ENCODE peak calls at places on chromosome 6, in four cellular contexts. One of them, this sample, is unnamed.

GRCh38 chr6:16184129-16184528 is 54.3 kb upstream of the GMPR start:
- DNase-seq in stimulated activated naive CD4-positive, alpha-beta T cell: no peak
- DNase-seq in memory B cell: no peak
- DNase-seq in activated naive CD4-positive, alpha-beta T cell treated with anti-CD3 and anti-CD28 coated beads, Interleukin-2, amount 50 U/mL, for 16 hours: no peak
- DNase-seq in this sample: no peak

GRCh38 chr6:13378669-13379590 is 50.6 kb upstream of the TBC1D7 start:
- DNase-seq in stimulated activated naive CD4-positive, alpha-beta T cell: no peak
- DNase-seq in memory B cell: no peak
- DNase-seq in activated naive CD4-positive, alpha-beta T cell treated with anti-CD3 and anti-CD28 coated beads, Interleukin-2, amount 50 U/mL, for 16 hours: no peak
- DNase-seq in this sample: no peak

GRCh38 chr6:144888621-144889020 is 603.5 kb downstream of the UTRN start:
- DNase-seq in stimulated activated naive CD4-positive, alpha-beta T cell: no peak
- DNase-seq in memory B cell: no peak
- DNase-seq in activated naive CD4-positive, alpha-beta T cell treated with anti-CD3 and anti-CD28 coated beads, Interleukin-2, amount 50 U/mL, for 16 hours: no peak
- DNase-seq in this sample: no peak

GRCh38 chr6:45650527-45651135 is 272.9 kb upstream of the SUPT3H start:
- DNase-seq in stimulated activated naive CD4-positive, alpha-beta T cell: no peak
- DNase-seq in memory B cell: no peak
- DNase-seq in activated naive CD4-positive, alpha-beta T cell treated with anti-CD3 and anti-CD28 coated beads, Interleukin-2, amount 50 U/mL, for 16 hours: no peak
- DNase-seq in this sample: no peak

GRCh38 chr6:52910091-52910490 is 593 bp upstream of the GSTA3 start:
- DNase-seq in stimulated activated naive CD4-positive, alpha-beta T cell: no peak
- DNase-seq in memory B cell: no peak
- DNase-seq in activated naive CD4-positive, alpha-beta T cell treated with anti-CD3 and anti-CD28 coated beads, Interleukin-2, amount 50 U/mL, for 16 hours: no peak
- DNase-seq in this sample: no peak

GRCh38 chr6:134449781-134450180 is 131.9 kb upstream of the SGK1 start:
- DNase-seq in stimulated activated naive CD4-positive, alpha-beta T cell: no peak
- DNase-seq in memory B cell: no peak
- DNase-seq in activated naive CD4-positive, alpha-beta T cell treated with anti-CD3 and anti-CD28 coated beads, Interleukin-2, amount 50 U/mL, for 16 hours: no peak
- DNase-seq in this sample: no peak

GRCh38 chr6:98924647-98925046 is 23.1 kb downstream of the FBXL4 start:
- DNase-seq in stimulated activated naive CD4-positive, alpha-beta T cell: no peak
- DNase-seq in memory B cell: no peak
- DNase-seq in activated naive CD4-positive, alpha-beta T cell treated with anti-CD3 and anti-CD28 coated beads, Interleukin-2, amount 50 U/mL, for 16 hours: no peak
- DNase-seq in this sample: no peak

GRCh38 chr6:68108243-68108835 is 526.7 kb upstream of the ADGRB3 start:
- DNase-seq in stimulated activated naive CD4-positive, alpha-beta T cell: no peak
- DNase-seq in memory B cell: no peak
- DNase-seq in activated naive CD4-positive, alpha-beta T cell treated with anti-CD3 and anti-CD28 coated beads, Interleukin-2, amount 50 U/mL, for 16 hours: no peak
- DNase-seq in this sample: no peak

GRCh38 chr6:19478992-19479391 is 358.2 kb upstream of the ID4 start:
- DNase-seq in stimulated activated naive CD4-positive, alpha-beta T cell: no peak
- DNase-seq in memory B cell: no peak
- DNase-seq in activated naive CD4-positive, alpha-beta T cell treated with anti-CD3 and anti-CD28 coated beads, Interleukin-2, amount 50 U/mL, for 16 hours: no peak
- DNase-seq in this sample: no peak

GRCh38 chr6:113361014-113361645 is 496.0 kb upstream of the MARCKS start:
- DNase-seq in stimulated activated naive CD4-positive, alpha-beta T cell: no peak
- DNase-seq in memory B cell: no peak
- DNase-seq in activated naive CD4-positive, alpha-beta T cell treated with anti-CD3 and anti-CD28 coated beads, Interleukin-2, amount 50 U/mL, for 16 hours: no peak
- DNase-seq in this sample: no peak

GRCh38 chr6:83311231-83311630 is 118.1 kb downstream of the RWDD2A start:
- DNase-seq in stimulated activated naive CD4-positive, alpha-beta T cell: no peak
- DNase-seq in memory B cell: no peak
- DNase-seq in activated naive CD4-positive, alpha-beta T cell treated with anti-CD3 and anti-CD28 coated beads, Interleukin-2, amount 50 U/mL, for 16 hours: no peak
- DNase-seq in this sample: no peak

GRCh38 chr6:107534762-107535161 is 44.8 kb downstream of the SOBP start:
- DNase-seq in stimulated activated naive CD4-positive, alpha-beta T cell: no peak
- DNase-seq in memory B cell: no peak
- DNase-seq in activated naive CD4-positive, alpha-beta T cell treated with anti-CD3 and anti-CD28 coated beads, Interleukin-2, amount 50 U/mL, for 16 hours: no peak
- DNase-seq in this sample: no peak

GRCh38 chr6:16723833-16724232 is 37.4 kb downstream of the ATXN1 start:
- DNase-seq in stimulated activated naive CD4-positive, alpha-beta T cell: no peak
- DNase-seq in memory B cell: no peak
- DNase-seq in activated naive CD4-positive, alpha-beta T cell treated with anti-CD3 and anti-CD28 coated beads, Interleukin-2, amount 50 U/mL, for 16 hours: no peak
- DNase-seq in this sample: peak

GRCh38 chr6:36986704-36987047 is 680 bp upstream of the MTCH1 start:
- DNase-seq in stimulated activated naive CD4-positive, alpha-beta T cell: no peak
- DNase-seq in memory B cell: no peak
- DNase-seq in activated naive CD4-positive, alpha-beta T cell treated with anti-CD3 and anti-CD28 coated beads, Interleukin-2, amount 50 U/mL, for 16 hours: no peak
- DNase-seq in this sample: no peak

GRCh38 chr6:50030777-50031562 is 9.2 kb upstream of the DEFB110 start:
- DNase-seq in stimulated activated naive CD4-positive, alpha-beta T cell: no peak
- DNase-seq in memory B cell: no peak
- DNase-seq in activated naive CD4-positive, alpha-beta T cell treated with anti-CD3 and anti-CD28 coated beads, Interleukin-2, amount 50 U/mL, for 16 hours: no peak
- DNase-seq in this sample: no peak

GRCh38 chr6:92790381-92790780 is 629.0 kb downstream of the EPHA7 start:
- DNase-seq in stimulated activated naive CD4-positive, alpha-beta T cell: no peak
- DNase-seq in memory B cell: no peak
- DNase-seq in activated naive CD4-positive, alpha-beta T cell treated with anti-CD3 and anti-CD28 coated beads, Interleukin-2, amount 50 U/mL, for 16 hours: no peak
- DNase-seq in this sample: no peak

GRCh38 chr6:154386848-154387717 is 30.5 kb upstream of the IPCEF1 start:
- DNase-seq in stimulated activated naive CD4-positive, alpha-beta T cell: no peak
- DNase-seq in memory B cell: no peak
- DNase-seq in activated naive CD4-positive, alpha-beta T cell treated with anti-CD3 and anti-CD28 coated beads, Interleukin-2, amount 50 U/mL, for 16 hours: no peak
- DNase-seq in this sample: no peak

GRCh38 chr6:54737247-54737646 is 109.3 kb upstream of the FAM83B start:
- DNase-seq in stimulated activated naive CD4-positive, alpha-beta T cell: no peak
- DNase-seq in memory B cell: no peak
- DNase-seq in activated naive CD4-positive, alpha-beta T cell treated with anti-CD3 and anti-CD28 coated beads, Interleukin-2, amount 50 U/mL, for 16 hours: no peak
- DNase-seq in this sample: no peak

GRCh38 chr6:157673596-157673995 is 149.4 kb upstream of the SNX9 start:
- DNase-seq in stimulated activated naive CD4-positive, alpha-beta T cell: no peak
- DNase-seq in memory B cell: no peak
- DNase-seq in activated naive CD4-positive, alpha-beta T cell treated with anti-CD3 and anti-CD28 coated beads, Interleukin-2, amount 50 U/mL, for 16 hours: no peak
- DNase-seq in this sample: no peak